ENCODE peak calls at places on chromosomes 16 and 17, in nine cellular contexts. C is cardiac muscle cell; L is CD8-positive, alpha-beta T cell; O is colonic mucosa; F is tibial artery; Z is uterus; U is CD4-positive, alpha-beta memory T cell; T is stomach; J is heart left ventricle. H is an unnamed sample. For H3K36me3, H3K9me3 and H3K4me1, the result is how much of the 10 kb centered on the place peaks cover.

GRCh38 chr16:46972971-46973456 is 460 bp downstream of the DNAJA2 start:
- DNase-seq in C (peak), L (peak), O (peak), F (peak), Z (no peak), U (peak), T (peak), J (peak), H (peak)

GRCh38 chr16:23611936-23612335 is 15.8 kb upstream of the NDUFAB1 start:
- DNase-seq in C (no peak), L (no peak), O (no peak), F (no peak), Z (no peak), U (no peak), T (no peak), J (no peak), H (no peak)

GRCh38 chr17:63275318-63275967 is 170.7 kb downstream of the CYB561 start:
- DNase-seq in C (no peak), L (no peak), O (no peak), F (no peak), Z (no peak), U (no peak), T (no peak), J (no peak), H (peak)

GRCh38 chr16:3458278-3458851 is 14.9 kb downstream of the NAA60 start:
- DNase-seq in C (peak), L (no peak), O (peak), F (peak), Z (no peak), U (peak), T (no peak), J (no peak), H (no peak)

GRCh38 chr17:69651921-69652320 is 237.4 kb downstream of the MAP2K6 start:
- DNase-seq in C (no peak), L (no peak), O (no peak), F (no peak), Z (no peak), U (no peak), T (no peak), J (no peak), H (peak)

GRCh38 chr16:54466233-54466632 is 179.6 kb upstream of the IRX3 start:
- DNase-seq in C (no peak), L (no peak), O (no peak), F (no peak), Z (no peak), U (no peak), T (no peak), J (no peak), H (no peak)

GRCh38 chr16:10828851-10829331 is 10.3 kb upstream of the TVP23A start:
- DNase-seq in C (no peak), L (no peak), O (peak), F (peak), Z (peak), U (no peak), T (peak), J (peak), H (peak)

GRCh38 chr16:46920402-46921068 is 36.4 kb downstream of the GPT2 start:
- DNase-seq in C (no peak), L (no peak), O (peak), F (no peak), Z (no peak), U (no peak), T (peak), J (no peak), H (no peak)

GRCh38 chr17:9142772-9143494 is 121.6 kb downstream of the NTN1 start:
- DNase-seq in C (peak), L (no peak), O (no peak), F (no peak), Z (no peak), U (no peak), T (no peak), J (no peak), H (no peak)

GRCh38 chr17:39800540-39800939 is 62.8 kb downstream of the GRB7 start:
- DNase-seq in C (no peak), L (peak), O (no peak), F (no peak), Z (no peak), U (peak), T (no peak), J (no peak), H (no peak)

GRCh38 chr16:61834082-61834481 is 202.2 kb downstream of the CDH8 start:
- DNase-seq in C (no peak), L (no peak), O (no peak), F (no peak), Z (no peak), U (no peak), T (no peak), J (no peak), H (no peak)

GRCh38 chr17:63399856-63400255 is 46.2 kb downstream of the CYB561 start:
- DNase-seq in C (no peak), L (no peak), O (peak), F (peak), Z (peak), U (no peak), T (peak), J (peak), H (peak)

GRCh38 chr17:58525239-58525638 is 10.8 kb upstream of the MTMR4 start:
- DNase-seq in C (no peak), L (no peak), O (no peak), F (peak), Z (peak), U (no peak), T (no peak), J (peak), H (no peak)

GRCh38 chr17:17151055-17151454 is 55.1 kb downstream of the PLD6 start:
- DNase-seq in C (no peak), L (no peak), O (no peak), F (no peak), Z (no peak), U (no peak), T (no peak), J (no peak), H (no peak)

GRCh38 chr17:39404542-39405378 is 3.3 kb upstream of the FBXL20 start:
- DNase-seq in C (no peak), L (no peak), O (no peak), F (no peak), Z (no peak), U (no peak), T (no peak), J (no peak), H (no peak)

GRCh38 chr17:27236710-27237315 is 57.1 kb upstream of the WSB1 start:
- DNase-seq in C (peak), L (peak), O (peak), F (peak), Z (peak), U (peak), T (peak), J (peak), H (peak)

GRCh38 chr17:31310260-31310659 is 3.6 kb downstream of the EVI2B start:
- DNase-seq in C (no peak), L (peak), O (no peak), F (no peak), Z (no peak), U (peak), T (no peak), J (no peak), H (no peak)

GRCh38 chr17:64781394-64781793 is 119.3 kb upstream of the SMURF2 start:
- DNase-seq in C (peak), L (peak), O (peak), F (peak), Z (peak), U (peak), T (peak), J (peak), H (no peak)

GRCh38 chr17:75124041-75124818 is 7.3 kb downstream of the NT5C start:
- DNase-seq in C (no peak), L (peak), O (peak), F (peak), Z (peak), U (peak), T (peak), J (peak), H (no peak)

GRCh38 chr16:28297784-28298510 is 5.6 kb downstream of the SBK1 start:
- DNase-seq in C (peak), L (no peak), O (no peak), F (no peak), Z (no peak), U (no peak), T (no peak), J (no peak), H (no peak)

GRCh38 chr17:4634981-4635380 is 6.5 kb downstream of the ALOX15 start:
- DNase-seq in C (no peak), L (no peak), O (no peak), F (no peak), Z (no peak), U (no peak), T (no peak), J (no peak), H (no peak)

GRCh38 chr17:14904406-14904805 is 360.7 kb downstream of the PMP22 start:
- DNase-seq in C (no peak), L (no peak), O (no peak), F (no peak), Z (no peak), U (no peak), T (no peak), J (no peak), H (no peak)

GRCh38 chr16:50386139-50386538 is 17.4 kb upstream of the BRD7 start:
- DNase-seq in C (no peak), L (no peak), O (no peak), F (no peak), Z (no peak), U (no peak), T (no peak), J (no peak), H (peak)

DNA sequence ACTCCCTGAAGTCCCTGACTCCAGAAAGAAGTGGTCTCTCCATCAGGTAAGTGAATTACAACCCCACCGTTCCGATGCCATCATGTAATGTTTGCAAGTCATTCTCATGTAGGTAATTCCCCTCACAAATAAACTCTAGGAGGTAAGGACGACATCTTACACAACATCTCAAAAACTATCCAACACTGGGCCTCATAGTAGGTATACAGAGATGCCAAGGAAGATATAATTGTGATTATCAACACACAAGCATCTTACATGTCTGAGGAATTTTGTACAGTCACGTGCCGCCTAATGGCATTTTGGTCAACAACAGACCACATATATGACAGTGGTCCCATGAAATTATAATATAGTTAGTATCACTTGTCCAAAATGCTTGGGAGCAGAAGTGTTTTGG is 7.4 kb downstream of the GCSH start:
- DNase-seq in C (no peak), L (no peak), O (no peak), F (no peak), Z (no peak), U (no peak), T (no peak), J (no peak), H (no peak)
- H3K36me3 ChIP-seq in C (under half), L (under half), O (under half), F (under half), Z (under half), U (under half), T (under half), J (under half), H (under half)

GRCh38 chr17:82949984-82950383 is 110.2 kb upstream of the ZNF750 start:
- DNase-seq in C (no peak), L (no peak), O (no peak), F (peak), Z (peak), U (no peak), T (no peak), J (no peak), H (no peak)
- H3K9me3 ChIP-seq in C (under half), L (under half), O (under half), F (under half), Z (under half), U (under half), T (half or more), J (under half), H (under half)

DNA sequence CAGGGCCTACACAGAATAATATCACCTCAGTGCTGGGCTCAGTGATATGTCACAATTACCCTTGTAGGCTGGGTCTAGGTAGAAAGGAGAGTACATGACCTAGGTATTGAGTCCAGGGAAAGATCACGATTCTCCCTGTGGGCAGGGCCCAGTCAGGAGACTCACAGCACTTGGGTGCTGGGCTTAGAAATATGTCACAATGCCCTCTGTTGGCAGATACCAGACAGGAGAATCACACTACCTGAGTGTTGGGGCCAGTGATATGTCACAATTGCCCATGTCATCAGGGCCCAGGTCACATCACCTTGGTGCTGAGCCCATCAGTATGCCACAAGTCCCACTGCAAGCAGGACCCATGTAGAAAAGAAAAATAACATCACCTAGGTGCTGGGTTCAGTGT is 2105.5 kb downstream of the TP53TG3F start:
- DNase-seq in C (no peak), L (no peak), O (no peak), F (no peak), Z (no peak), U (no peak), T (no peak), J (no peak), H (no peak)
- H3K4me1 ChIP-seq in C (under half), L (under half), O (under half), F (under half), Z (under half), U (under half), T (under half), J (under half), H (under half)

DNA sequence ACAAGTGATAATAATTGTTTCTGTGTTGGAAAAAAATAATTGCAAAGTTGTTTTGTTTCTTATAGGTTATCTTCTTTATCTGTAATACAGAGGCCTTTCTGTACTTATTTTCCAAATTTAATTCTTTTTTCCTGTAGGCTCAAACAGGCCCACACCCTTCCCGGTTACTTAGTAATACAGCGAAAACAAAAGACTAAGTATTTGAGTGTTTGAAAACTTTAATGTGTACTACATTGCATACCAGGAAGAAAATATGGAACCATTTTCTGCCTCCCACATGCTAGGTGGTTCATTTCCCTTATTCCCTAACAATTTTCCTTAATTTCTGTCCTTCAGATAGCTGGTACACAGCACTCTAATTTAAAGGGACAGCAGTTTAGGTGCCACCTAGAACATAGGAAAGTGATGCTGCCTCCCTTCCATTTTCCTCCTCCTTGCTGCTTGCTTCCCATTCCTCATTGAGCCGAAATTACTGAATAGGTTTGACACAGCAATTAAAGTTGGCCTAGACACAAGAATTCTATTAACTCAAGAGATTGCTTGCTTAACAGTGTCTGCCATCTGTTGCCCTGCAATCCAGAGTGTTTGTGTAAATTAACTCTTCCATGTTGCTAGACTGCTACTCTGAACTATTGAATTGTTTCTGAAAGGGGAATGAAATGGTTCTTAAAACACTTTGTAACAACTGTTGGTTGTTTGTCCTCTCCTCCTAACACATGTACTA is 24.2 kb downstream of the CYB5B start:
- DNase-seq in C (no peak), L (no peak), O (no peak), F (no peak), Z (no peak), U (no peak), T (no peak), J (no peak), H (no peak)
- H3K36me3 ChIP-seq in C (under half), L (under half), O (under half), F (under half), Z (under half), U (under half), T (under half), J (under half), H (under half)

GRCh38 chr16:71914802-71915201 is 19.5 kb downstream of the IST1 start:
- DNase-seq in C (no peak), L (no peak), O (no peak), F (no peak), Z (no peak), U (no peak), T (no peak), J (no peak), H (no peak)
- H3K9me3 ChIP-seq in C (under half), L (under half), O (under half), F (under half), Z (under half), U (under half), T (under half), J (under half), H (under half)

DNA sequence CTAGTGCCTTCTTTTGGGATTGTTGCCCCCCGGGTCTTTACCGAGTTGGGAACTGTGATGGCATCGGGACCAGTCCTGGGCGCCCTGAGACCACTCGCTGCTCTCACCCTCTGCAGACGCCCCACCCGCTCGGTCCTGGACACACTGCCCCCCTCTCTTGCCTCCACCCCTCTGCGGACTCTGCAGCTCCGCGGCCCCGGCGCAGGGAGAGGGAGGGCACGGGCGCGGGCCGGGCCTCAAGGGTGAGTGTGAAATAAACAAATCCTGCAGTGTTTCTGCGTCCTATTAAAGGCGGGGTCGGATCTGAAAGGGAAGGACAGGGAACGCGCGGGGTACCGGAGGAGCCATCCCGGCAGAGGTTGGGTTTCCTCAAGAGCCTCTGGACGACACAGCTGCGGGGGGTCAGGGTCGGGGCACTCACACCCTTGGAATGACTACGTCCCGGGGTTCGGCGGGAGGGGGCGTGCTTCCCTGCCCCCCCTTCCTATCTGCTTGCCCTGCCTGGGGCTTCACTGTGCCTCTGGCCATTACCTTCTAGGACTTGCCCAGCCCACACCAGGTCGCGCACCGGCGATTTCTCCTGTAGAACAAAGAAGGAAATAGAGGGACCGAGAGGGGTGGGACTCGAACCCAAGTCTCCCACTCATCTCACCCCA is 514 bp upstream of the HSF4 start:
- DNase-seq in C (no peak), L (no peak), O (peak), F (no peak), Z (no peak), U (no peak), T (no peak), J (no peak), H (no peak)
- H3K4me1 ChIP-seq in C (under half), L (under half), O (under half), F (under half), Z (under half), U (half or more), T (half or more), J (under half), H (under half)

GRCh38 chr17:57286372-57287105 is 30.2 kb downstream of the MSI2 start:
- DNase-seq in C (no peak), L (no peak), O (no peak), F (no peak), Z (no peak), U (no peak), T (no peak), J (no peak), H (no peak)
- H3K36me3 ChIP-seq in C (under half), L (under half), O (under half), F (under half), Z (under half), U (under half), T (under half), J (under half), H (under half)

H was measured in SJCRH30.